ENCODE peak calls at places on chromosome 1, in four cellular contexts. O is HTR-8/SVneo; H is left cardiac atrium; L is CD4-positive, alpha-beta T cell. Q is an unnamed sample.

GRCh38 chr1:181173761-181174371 is 85.4 kb downstream of the IER5 start:
- DNase-seq in O (no peak), L (no peak), H (no peak), Q (no peak)

GRCh38 chr1:30379684-30380624 is 343.4 kb downstream of the MATN1 start:
- DNase-seq in H (no peak), L (peak), O (peak), Q (no peak)

GRCh38 chr1:116020668-116021272 is 44.5 kb downstream of the SLC22A15 start:
- DNase-seq in L (peak), O (peak), H (peak), Q (peak)

GRCh38 chr1:3456964-3457909 is 2.8 kb downstream of the ARHGEF16 start:
- DNase-seq in H (no peak), L (no peak), O (no peak), Q (no peak)

GRCh38 chr1:208233546-208233945 is 10.6 kb downstream of the PLXNA2 start:
- DNase-seq in H (no peak), L (no peak), O (no peak), Q (no peak)

GRCh38 chr1:67760030-67760821 is 73.0 kb downstream of the GNG12 start:
- DNase-seq in L (peak), H (peak), O (peak), Q (peak)

GRCh38 chr1:34265396-34265795 is 88.7 kb downstream of the C1orf94 start:
- DNase-seq in H (no peak), L (no peak), O (no peak), Q (no peak)

GRCh38 chr1:200226969-200227303 is 182.9 kb downstream of the ZNF281 start:
- DNase-seq in O (no peak), H (no peak), L (no peak), Q (no peak)

GRCh38 chr1:219806642-219807041 is 121.7 kb downstream of the SLC30A10 start:
- DNase-seq in H (no peak), L (no peak), O (no peak), Q (no peak)

GRCh38 chr1:228781161-228781771 is 46.0 kb downstream of the RHOU start:
- DNase-seq in H (no peak), O (peak), L (no peak), Q (no peak)

GRCh38 chr1:196910208-196910607 is 22.4 kb downstream of the CFHR4 start:
- DNase-seq in H (no peak), O (no peak), L (no peak), Q (no peak)

GRCh38 chr1:20047058-20047457 is 22.9 kb upstream of the PLA2G5 start:
- DNase-seq in L (no peak), O (no peak), H (no peak), Q (no peak)

GRCh38 chr1:56780832-56781231 is 38.4 kb downstream of the FYB2 start:
- DNase-seq in L (no peak), O (no peak), H (no peak), Q (no peak)

GRCh38 chr1:240935921-240936320 is 324.0 kb upstream of the GREM2 start:
- DNase-seq in L (no peak), H (no peak), O (no peak), Q (no peak)

GRCh38 chr1:155499953-155500621 is 62.5 kb downstream of the ASH1L start:
- DNase-seq in O (no peak), H (no peak), L (no peak), Q (no peak)

GRCh38 chr1:154407866-154408777 is 3.0 kb downstream of the IL6R start:
- DNase-seq in O (no peak), L (no peak), H (no peak), Q (no peak)

Q was measured in activated T-helper 2 cell treated with anti-CD3 and anti-CD28 coated beads, Interferon-gamma antibody, Interleukin-2, Interleukin-4, amounts not matched to agents 10 μg/mL and 5 μg/mL and 100 μg/mL, durations not matched to agents 14 hours and 24 hours and 36 hours.